ENCODE peak calls at places on chromosomes 3 and 15, in seven cellular contexts. T is IMR-90, K is K562, D is HCT116, U is A549, V is GM12878, R is HepG2. Y is an unnamed sample.

GRCh38 chr3:43998374-43998840 is 243.3 kb upstream of the TOPAZ1 start:
- DNase-seq in D (no peak), K (no peak), V (no peak), U (no peak), T (no peak), R (no peak), Y (no peak)

GRCh38 chr3:187989458-187990153 is 164.4 kb upstream of the LPP start:
- DNase-seq in K (no peak), U (no peak), V (no peak), D (no peak), T (no peak), R (no peak), Y (peak)

GRCh38 chr3:134900482-134900881 is 105.4 kb downstream of the EPHB1 start:
- DNase-seq in T (no peak), R (no peak), V (no peak), K (no peak), U (no peak), D (no peak), Y (no peak)

GRCh38 chr15:52164631-52165265 is 26.4 kb downstream of the GNB5 start:
- DNase-seq in V (no peak), R (no peak), K (no peak), T (peak), U (no peak), D (no peak), Y (peak)

GRCh38 chr15:63374686-63375520 is 6.7 kb downstream of the CA12 start:
- DNase-seq in U (peak), R (no peak), K (no peak), D (no peak), T (peak), V (no peak), Y (no peak)

GRCh38 chr15:94164202-94164807 is 67.1 kb upstream of the MCTP2 start:
- DNase-seq in K (peak), U (peak), D (peak), V (no peak), T (peak), R (peak), Y (peak)

GRCh38 chr15:28873585-28874139 is 12.1 kb upstream of the APBA2 start:
- DNase-seq in R (no peak), T (no peak), K (no peak), D (no peak), U (no peak), V (no peak), Y (no peak)

GRCh38 chr15:48283361-48284157 is 47.7 kb upstream of the DUT start:
- DNase-seq in D (no peak), U (no peak), V (no peak), T (no peak), R (peak), K (no peak), Y (no peak)

GRCh38 chr3:186502138-186502941 is 41.8 kb downstream of the CRYGS start:
- DNase-seq in R (no peak), U (no peak), D (no peak), T (no peak), V (no peak), K (no peak), Y (peak)

GRCh38 chr3:158127250-158128219 is 17.6 kb downstream of the RSRC1 start:
- DNase-seq in V (no peak), K (no peak), U (peak), D (no peak), T (peak), R (no peak), Y (no peak)

GRCh38 chr3:14124223-14124614 is 451 bp downstream of the CHCHD4 start:
- DNase-seq in T (no peak), R (peak), V (peak), K (peak), D (no peak), U (peak), Y (no peak)

GRCh38 chr3:51328206-51328605 is 56.9 kb upstream of the MANF start:
- DNase-seq in V (no peak), U (no peak), D (no peak), R (no peak), K (no peak), T (no peak), Y (no peak)

GRCh38 chr15:73873889-73874511 is 636 bp downstream of the TBC1D21 start:
- DNase-seq in R (peak), U (peak), V (no peak), T (peak), D (peak), K (peak), Y (no peak)

GRCh38 chr3:73255609-73256029 is 194.2 kb downstream of the EBLN2 start:
- DNase-seq in T (peak), R (no peak), U (peak), K (peak), V (no peak), D (no peak), Y (no peak)

GRCh38 chr15:60095711-60096110 is 91.6 kb downstream of the FOXB1 start:
- DNase-seq in K (no peak), U (no peak), T (peak), D (no peak), R (no peak), V (no peak), Y (no peak)

GRCh38 chr3:55322649-55323048 is 164.5 kb downstream of the WNT5A start:
- DNase-seq in R (no peak), V (no peak), D (no peak), U (no peak), T (no peak), K (no peak), Y (no peak)

GRCh38 chr15:89937365-89938355 is 24.9 kb upstream of the ARPIN start:
- DNase-seq in R (no peak), T (no peak), U (no peak), V (no peak), K (no peak), D (no peak), Y (no peak)

GRCh38 chr3:127524300-127524896 is 66.1 kb downstream of the TPRA1 start:
- DNase-seq in K (no peak), U (no peak), T (no peak), R (no peak), D (no peak), V (no peak), Y (peak)

GRCh38 chr3:156160653-156161052 is 40.3 kb downstream of the KCNAB1 start:
- DNase-seq in K (no peak), D (no peak), R (no peak), U (no peak), V (peak), T (no peak), Y (no peak)

GRCh38 chr3:11238057-11238456 is 34.1 kb upstream of the ATG7 start:
- DNase-seq in U (no peak), T (peak), V (no peak), K (no peak), D (peak), R (no peak), Y (no peak)

GRCh38 chr3:103818800-103819199 is 1384.0 kb downstream of the ZPLD1 start:
- DNase-seq in R (no peak), V (no peak), D (no peak), T (no peak), K (no peak), U (no peak), Y (no peak)

GRCh38 chr3:13015286-13016082 is 57.7 kb downstream of the IQSEC1 start:
- DNase-seq in V (no peak), R (no peak), K (no peak), T (no peak), U (no peak), D (no peak), Y (no peak)

GRCh38 chr3:32922078-32922477 is 29.4 kb upstream of the CCR4 start:
- DNase-seq in T (no peak), R (no peak), U (no peak), V (no peak), K (no peak), D (no peak), Y (no peak)

GRCh38 chr3:14154242-14154641 is 24.2 kb downstream of the XPC start:
- DNase-seq in R (no peak), V (no peak), K (no peak), U (no peak), D (no peak), T (no peak), Y (no peak)

GRCh38 chr3:42099020-42099765 is 8.0 kb downstream of the TRAK1 start:
- DNase-seq in U (no peak), R (no peak), D (no peak), K (no peak), T (no peak), V (no peak), Y (no peak)

GRCh38 chr3:164641071-164641470 is 437.2 kb downstream of the SI start:
- DNase-seq in U (no peak), V (no peak), T (no peak), R (no peak), K (no peak), D (no peak), Y (no peak)
- TF ChIP-seq CEBPB in U (no peak), V (no peak), T (no peak), R (no peak), K (no peak), D (no peak), Y (no peak)

DNA sequence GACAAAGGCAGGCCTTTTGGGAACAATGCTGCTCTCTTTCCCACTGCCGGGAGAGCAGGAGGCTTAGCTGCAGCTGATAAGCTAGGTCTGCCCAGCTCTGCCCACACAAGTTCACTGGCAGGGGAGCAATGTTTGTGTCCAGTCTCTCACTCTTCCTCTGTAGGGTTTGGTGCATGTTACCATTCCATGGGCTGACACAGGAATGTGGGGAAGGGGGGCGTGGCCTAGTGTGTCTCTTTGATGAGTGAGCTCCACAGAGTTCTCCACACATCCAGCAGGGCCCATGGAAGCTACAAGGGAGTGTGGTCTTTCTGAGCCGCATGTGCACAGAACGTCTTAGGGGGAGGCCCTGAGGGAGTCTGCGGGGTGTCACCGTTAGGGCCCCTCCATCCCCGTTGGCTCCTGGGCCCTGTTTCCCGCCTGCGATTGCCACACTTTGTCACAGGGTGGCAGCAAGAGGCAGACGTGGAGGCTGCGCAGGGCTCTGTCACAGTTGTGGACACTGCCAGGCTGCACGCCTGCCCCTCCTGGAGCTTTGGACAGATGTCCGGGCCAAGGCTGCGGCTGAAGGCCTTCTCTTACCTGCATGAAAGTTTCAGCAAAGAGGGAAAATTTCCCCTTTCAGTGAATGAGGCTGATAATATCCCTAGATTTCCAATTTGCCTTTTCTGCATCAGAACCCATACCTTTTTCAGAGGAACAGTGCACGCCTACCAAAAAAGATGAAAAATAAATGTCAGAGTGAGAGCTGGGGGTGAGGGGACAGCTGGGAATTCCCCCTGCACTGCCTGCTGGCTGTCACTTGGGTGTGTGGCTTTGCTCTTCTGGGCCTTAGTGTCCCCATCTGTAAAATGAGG is 24.3 kb downstream of the CACNA2D3 start:
- DNase-seq in U (peak), R (peak), T (no peak), K (peak), V (no peak), D (peak), Y (peak)
- TF ChIP-seq CEBPB in U (no peak), R (peak), T (no peak), K (no peak), V (no peak), D (no peak), Y (peak)

GRCh38 chr15:36903195-36903594 is 197.2 kb downstream of the MEIS2 start:
- DNase-seq in K (no peak), T (no peak), V (no peak), D (no peak), R (no peak), U (no peak), Y (no peak)

GRCh38 chr15:36908991-36909390 is 191.4 kb downstream of the MEIS2 start:
- DNase-seq in U (no peak), K (no peak), T (no peak), R (no peak), V (no peak), D (no peak), Y (no peak)

GRCh38 chr15:36905908-36906307 is 194.4 kb downstream of the MEIS2 start:
- DNase-seq in U (no peak), R (no peak), K (no peak), V (no peak), D (no peak), T (peak), Y (no peak)

GRCh38 chr15:36903922-36904479 is 196.3 kb downstream of the MEIS2 start:
- DNase-seq in D (no peak), V (no peak), T (no peak), K (no peak), U (no peak), R (no peak), Y (no peak)

GRCh38 chr15:36907295-36907694 is 193.1 kb downstream of the MEIS2 start:
- DNase-seq in K (no peak), U (no peak), T (no peak), V (no peak), D (no peak), R (no peak), Y (no peak)
- TF ChIP-seq CEBPB in K (no peak), U (no peak), T (no peak), V (no peak), D (no peak), R (no peak), Y (no peak)

GRCh38 chr3:46239301-46239938 is 2.8 kb upstream of the CCR3 start:
- DNase-seq in V (no peak), U (no peak), T (no peak), D (no peak), K (no peak), R (no peak), Y (no peak)
- TF ChIP-seq CEBPB in V (no peak), U (no peak), T (no peak), D (no peak), K (no peak), R (no peak), Y (no peak)

DNA sequence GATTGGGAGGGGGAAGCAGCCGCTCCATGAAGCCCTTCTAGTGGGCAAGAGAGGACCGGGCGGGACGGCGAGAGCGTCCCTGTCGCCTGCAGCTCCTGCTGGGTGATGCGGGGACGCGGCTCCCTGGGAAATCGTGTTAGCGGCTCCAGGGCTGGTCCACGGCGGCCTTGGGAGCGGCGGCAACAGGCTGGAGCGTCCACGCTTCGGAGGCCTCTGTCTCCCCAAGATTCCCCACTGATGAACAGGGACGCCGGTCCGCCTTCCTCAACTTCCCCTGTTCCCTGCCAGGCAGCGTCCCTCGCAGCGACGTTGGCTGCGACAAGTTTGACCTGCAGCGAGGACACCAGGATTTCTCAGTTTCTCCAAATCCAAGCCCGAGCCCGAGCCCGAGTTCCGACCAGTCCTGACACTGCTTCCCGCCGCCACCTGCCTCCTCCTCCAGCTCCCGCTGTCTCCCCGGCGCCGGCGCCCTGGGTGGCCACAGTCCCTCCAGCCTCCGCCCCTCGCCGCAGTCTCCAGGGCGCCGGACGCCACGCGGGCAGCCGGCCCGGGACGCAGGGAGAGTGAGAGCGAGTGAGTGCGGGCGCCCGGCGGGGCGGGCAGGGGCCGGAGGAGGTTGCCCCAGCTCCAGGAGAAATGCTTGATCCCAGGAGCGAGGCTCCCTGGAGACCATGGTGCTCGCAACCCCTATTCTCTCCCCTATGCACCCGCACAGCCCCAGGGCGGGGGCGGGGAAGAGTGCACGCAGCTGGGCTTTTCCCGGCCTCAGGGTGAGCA is 78.1 kb upstream of the RNF7 start:
- DNase-seq in K (peak), T (peak), V (no peak), U (peak), R (no peak), D (no peak), Y (peak)
- TF ChIP-seq CEBPB in K (no peak), T (no peak), V (no peak), U (no peak), R (no peak), D (no peak), Y (no peak)

Y was measured in H1.